ENCODE peak calls at places on chromosome 4, in ten cellular contexts. L is sigmoid colon, C is fibroblast of mammary gland, U is OCI-LY7, T is cardiac fibroblast, D is left ventricle myocardium inferior, P is ovary, Z is PC-9, W is HFF-Myc, Y is mucosa of descending colon. B is an unnamed sample.
A peak's percentile ranks its signal among the peaks of the same experiment; 100 is the strongest.

GRCh38 chr4:86416081-86416480 is 56.2 kb upstream of the MAPK10 start:
- DNase-seq in L (no peak), C (no peak), U (no peak), T (peak; percentile 3), D (no peak), P (no peak), Z (no peak), W (no peak), Y (no peak), B (no peak)

GRCh38 chr4:128275351-128275750 is 12.3 kb downstream of the PGRMC2 start:
- DNase-seq in L (no peak), C (peak; percentile 51), U (no peak), T (peak; percentile 70), D (no peak), P (no peak), Z (no peak), W (no peak), Y (no peak), B (no peak)

GRCh38 chr4:2816401-2816954 is 23.6 kb downstream of the SH3BP2 start:
- DNase-seq in L (no peak), C (no peak), U (no peak), T (no peak), D (no peak), P (no peak), Z (no peak), W (no peak), Y (no peak), B (no peak)

GRCh38 chr4:2811830-2812599 is 19.1 kb downstream of the SH3BP2 start:
- DNase-seq in L (peak; percentile 86), C (peak; percentile 70), U (peak; percentile 88), T (peak; percentile 71), D (peak; percentile 76), P (no peak), Z (no peak), W (no peak), Y (peak; percentile 75), B (peak; percentile 63)

GRCh38 chr4:1492636-1493539 is 86.6 kb upstream of the NKX1-1 start:
- DNase-seq in L (peak; percentile 57), C (no peak), U (no peak), T (no peak), D (no peak), P (no peak), Z (no peak), W (no peak), Y (peak; percentile 17), B (no peak)

GRCh38 chr4:7909966-7910720 is 29.5 kb downstream of the AFAP1 start:
- DNase-seq in L (peak; percentile 83), C (peak; percentile 81), U (no peak), T (peak; percentile 76), D (no peak), P (no peak), Z (peak; percentile 49), W (no peak), Y (no peak), B (no peak)

GRCh38 chr4:153556441-153556815 is 90.3 kb downstream of the TMEM131L start:
- DNase-seq in L (no peak), C (no peak), U (no peak), T (no peak), D (no peak), P (no peak), Z (no peak), W (no peak), Y (no peak), B (no peak)

GRCh38 chr4:97500423-97500822 is 642.9 kb downstream of the STPG2 start:
- DNase-seq in L (no peak), C (no peak), U (no peak), T (no peak), D (no peak), P (no peak), Z (no peak), W (no peak), Y (no peak), B (no peak)

GRCh38 chr4:52408037-52408436 is 251.1 kb downstream of the USP46 start:
- DNase-seq in L (no peak), C (no peak), U (no peak), T (no peak), D (no peak), P (no peak), Z (no peak), W (no peak), Y (no peak), B (peak; percentile 2)

GRCh38 chr4:149555146-149555545 is 260.5 kb downstream of the IQCM start:
- DNase-seq in L (no peak), C (peak; percentile 32), U (no peak), T (peak; percentile 6), D (no peak), P (no peak), Z (no peak), W (no peak), Y (no peak), B (no peak)

GRCh38 chr4:1693131-1693896 is 9.2 kb upstream of the FAM53A start:
- DNase-seq in L (peak; percentile 88), C (peak; percentile 72), U (peak; percentile 85), T (peak; percentile 85), D (peak; percentile 58), P (peak; percentile 74), Z (peak; percentile 76), W (peak; percentile 55), Y (peak; percentile 79), B (peak; percentile 78)

GRCh38 chr4:7395635-7396034 is 39.1 kb downstream of the PSAPL1 start:
- DNase-seq in L (no peak), C (no peak), U (no peak), T (no peak), D (no peak), P (no peak), Z (no peak), W (no peak), Y (no peak), B (no peak)

GRCh38 chr4:39410415-39410814 is 3.7 kb downstream of the KLB start:
- DNase-seq in L (no peak), C (peak; percentile 21), U (peak; percentile 40), T (peak; percentile 36), D (no peak), P (no peak), Z (no peak), W (no peak), Y (no peak), B (peak; percentile 38)
- TF ChIP-seq CTCF in L (no peak), C (peak; percentile 24), U (peak; percentile 74), T (peak; percentile 11), D (peak; percentile 16), P (no peak), Z (no peak), W (no peak), Y (no peak), B (no peak)

DNA sequence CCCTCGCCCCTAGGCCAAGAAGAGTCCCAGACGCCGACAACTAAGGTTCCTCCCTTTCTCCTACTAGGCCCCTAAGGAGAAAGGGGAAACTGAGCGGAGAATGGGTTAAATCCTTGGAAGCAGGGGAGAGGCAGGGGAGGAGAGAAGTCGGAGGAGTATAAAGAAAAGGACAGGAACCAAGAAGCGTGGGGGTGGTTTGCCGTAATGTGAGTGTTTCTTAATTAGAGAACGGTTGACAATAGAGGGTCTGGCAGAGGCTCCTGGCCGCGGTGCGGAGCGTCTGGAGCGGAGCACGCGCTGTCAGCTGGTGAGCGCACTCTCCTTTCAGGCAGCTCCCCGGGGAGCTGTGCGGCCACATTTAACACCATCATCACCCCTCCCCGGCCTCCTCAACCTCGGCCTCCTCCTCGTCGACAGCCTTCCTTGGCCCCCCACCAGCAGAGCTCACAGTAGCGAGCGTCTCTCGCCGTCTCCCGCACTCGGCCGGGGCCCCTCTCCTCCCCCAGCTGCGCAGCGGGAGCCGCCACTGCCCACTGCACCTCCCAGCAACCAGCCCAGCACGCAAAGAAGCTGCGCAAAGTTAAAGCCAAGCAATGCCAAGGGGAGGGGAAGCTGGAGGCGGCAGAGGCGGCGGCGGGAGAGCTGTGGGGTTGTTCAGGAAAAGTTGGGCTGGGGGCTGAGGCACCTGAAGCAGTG is 6.0 kb downstream of the ATOH1 start:
- DNase-seq in L (no peak), C (no peak), U (no peak), T (no peak), D (no peak), P (no peak), Z (no peak), W (no peak), Y (no peak), B (no peak)
- H3K4me3 ChIP-seq in L (no peak overlapping the region), C (no peak overlapping the region), U (no peak overlapping the region), T (no peak overlapping the region), D (peak overlapping the region; percentile 48), P (no peak overlapping the region), Z (no peak overlapping the region), W (no peak overlapping the region), Y (no peak overlapping the region), B (no peak overlapping the region)

DNA sequence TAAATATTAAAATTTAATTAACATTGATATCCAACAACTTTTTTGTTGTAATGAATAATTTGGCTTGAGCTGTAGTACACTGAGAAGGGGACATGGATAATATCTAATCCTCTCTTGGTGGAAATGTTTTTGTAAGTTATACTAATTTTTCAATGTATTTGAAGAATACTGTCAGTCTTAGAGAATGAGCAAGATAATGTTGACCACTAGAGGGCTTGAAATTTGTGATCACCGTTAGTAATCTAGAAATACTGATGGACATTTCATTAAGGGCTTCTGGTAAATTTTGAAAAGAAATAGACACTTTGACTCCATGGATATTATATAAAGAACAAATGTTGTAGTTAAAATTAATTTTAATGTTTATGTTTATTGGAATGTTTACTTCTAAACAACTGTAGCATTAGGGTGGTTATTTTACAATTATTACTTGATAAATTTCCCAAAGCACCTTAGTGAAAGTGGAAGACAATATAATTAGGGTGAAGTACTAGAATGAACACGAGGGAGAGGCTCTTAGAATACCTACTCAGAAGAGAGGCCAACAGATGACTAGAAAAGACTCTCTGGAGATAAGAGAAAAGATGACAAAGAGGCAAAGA is 20.0 kb upstream of the CAMK2D start:
- DNase-seq in L (no peak), C (peak; percentile 66), U (peak; percentile 71), T (peak; percentile 69), D (no peak), P (no peak), Z (no peak), W (no peak), Y (no peak), B (peak; percentile 58)
- TF ChIP-seq CTCF in L (peak; percentile 63), C (peak; percentile 73), U (peak; percentile 95), T (peak; percentile 56), D (peak; percentile 78), P (no peak), Z (peak; percentile 72), W (peak; percentile 47), Y (no peak), B (peak; percentile 32)

GRCh38 chr4:98619197-98619596 is 39.2 kb downstream of the TSPAN5 start:
- DNase-seq in L (no peak), C (no peak), U (no peak), T (no peak), D (no peak), P (no peak), Z (no peak), W (no peak), Y (no peak), B (no peak)
- H3K4me3 ChIP-seq in L (no peak overlapping the region), C (no peak overlapping the region), U (no peak overlapping the region), T (no peak overlapping the region), D (no peak overlapping the region), P (no peak overlapping the region), Z (no peak overlapping the region), W (no peak overlapping the region), Y (no peak overlapping the region), B (no peak overlapping the region)